ENCODE peak calls at places on chromosome X, in seven cellular contexts. W is NCI-H1436, M is head of caudate nucleus, L is GM06990, U is mammary epithelial cell, X is uterus, D is GM04504. G is an unnamed sample.

GRCh38 chrX:72572248-72573157 is at the start of gene HDAC8:
- DNase-seq in W (peak), M (peak), L (peak), U (peak), X (peak), D (peak), G (peak)

GRCh38 chrX:41332408-41332987 is 1.5 kb upstream of the DDX3X start:
- DNase-seq in W (no peak), M (no peak), L (no peak), U (no peak), X (peak), D (no peak), G (peak)

GRCh38 chrX:28158019-28158777 is 176.9 kb upstream of the DCAF8L1 start:
- DNase-seq in W (no peak), M (no peak), L (no peak), U (no peak), X (no peak), D (no peak), G (no peak)

GRCh38 chrX:115413246-115413878 is 123.8 kb downstream of the LUZP4 start:
- DNase-seq in W (no peak), M (no peak), L (no peak), U (no peak), X (no peak), D (no peak), G (no peak)

GRCh38 chrX:72003811-72004750 is 93.4 kb downstream of the NHSL2 start:
- DNase-seq in W (no peak), M (no peak), L (no peak), U (peak), X (no peak), D (peak), G (no peak)

GRCh38 chrX:63613531-63614028 is 171.4 kb downstream of the ARHGEF9 start:
- DNase-seq in W (no peak), M (no peak), L (no peak), U (no peak), X (no peak), D (no peak), G (no peak)

GRCh38 chrX:32041181-32041580 is 969.3 kb upstream of the FTHL17 start:
- DNase-seq in W (no peak), M (no peak), L (no peak), U (no peak), X (no peak), D (no peak), G (no peak)

GRCh38 chrX:119201570-119201969 is 34.5 kb upstream of the PGRMC1 start:
- DNase-seq in W (no peak), M (no peak), L (no peak), U (no peak), X (no peak), D (no peak), G (no peak)

GRCh38 chrX:9604111-9604907 is 139.5 kb downstream of the TBL1X start:
- DNase-seq in W (no peak), M (peak), L (no peak), U (no peak), X (peak), D (no peak), G (no peak)

GRCh38 chrX:103253608-103254007 is 1.3 kb downstream of the TCEAL8 start:
- DNase-seq in W (no peak), M (no peak), L (no peak), U (no peak), X (no peak), D (no peak), G (no peak)

GRCh38 chrX:107450823-107451509 is 1.5 kb downstream of the FRMPD3 start:
- DNase-seq in W (peak), M (no peak), L (peak), U (no peak), X (no peak), D (no peak), G (peak)

GRCh38 chrX:42143866-42144592 is 220.7 kb upstream of the CASK start:
- DNase-seq in W (no peak), M (no peak), L (no peak), U (no peak), X (no peak), D (no peak), G (no peak)

GRCh38 chrX:129790808-129791207 is 11.1 kb downstream of the SASH3 start:
- DNase-seq in W (no peak), M (no peak), L (no peak), U (no peak), X (no peak), D (no peak), G (no peak)

GRCh38 chrX:142251665-142252064 is 46.6 kb upstream of the MAGEC2 start:
- DNase-seq in W (no peak), M (no peak), L (no peak), U (peak), X (no peak), D (no peak), G (no peak)

GRCh38 chrX:134025986-134026731 is 40.8 kb upstream of the GPC3 start:
- DNase-seq in W (no peak), M (no peak), L (no peak), U (no peak), X (no peak), D (no peak), G (no peak)

GRCh38 chrX:43750248-43750676 is 94.2 kb downstream of the MAOA start:
- DNase-seq in W (peak), M (peak), L (peak), U (peak), X (peak), D (peak), G (peak)

GRCh38 chrX:103329991-103330390 is at the start of gene TCEAL7:
- DNase-seq in W (no peak), M (peak), L (no peak), U (no peak), X (peak), D (no peak), G (no peak)

GRCh38 chrX:39613997-39614679 is 483.6 kb downstream of the BCOR start:
- DNase-seq in W (no peak), M (no peak), L (peak), U (peak), X (no peak), D (no peak), G (peak)

GRCh38 chrX:150570512-150570911 is 2.1 kb downstream of the MTM1 start:
- DNase-seq in W (no peak), M (no peak), L (no peak), U (peak), X (no peak), D (no peak), G (no peak)

GRCh38 chrX:111615227-111615626 is 65.7 kb upstream of the ALG13 start:
- DNase-seq in W (no peak), M (no peak), L (no peak), U (peak), X (no peak), D (no peak), G (no peak)

GRCh38 chrX:24231169-24231568 is 81.6 kb downstream of the ZFX start:
- DNase-seq in W (no peak), M (peak), L (no peak), U (peak), X (peak), D (peak), G (peak)

GRCh38 chrX:102339312-102340298 is 92.6 kb downstream of the NXF2 start:
- DNase-seq in W (no peak), M (peak), L (no peak), U (no peak), X (no peak), D (no peak), G (no peak)

GRCh38 chrX:106168107-106168506 is at the start of gene PWWP3B:
- DNase-seq in W (no peak), M (no peak), L (no peak), U (peak), X (peak), D (no peak), G (no peak)

GRCh38 chrX:31179203-31179602 is 107.4 kb upstream of the FTHL17 start:
- DNase-seq in W (no peak), M (no peak), L (peak), U (no peak), X (no peak), D (no peak), G (no peak)

GRCh38 chrX:73916931-73917657 is 354.1 kb downstream of the CHIC1 start:
- DNase-seq in W (no peak), M (no peak), L (no peak), U (peak), X (no peak), D (peak), G (no peak)

GRCh38 chrX:96792047-96792446 is 91.7 kb upstream of the RPA4 start:
- DNase-seq in W (no peak), M (no peak), L (no peak), U (no peak), X (no peak), D (no peak), G (no peak)

GRCh38 chrX:39762266-39762841 is 335.4 kb downstream of the BCOR start:
- DNase-seq in W (no peak), M (no peak), L (no peak), U (peak), X (no peak), D (no peak), G (no peak)

GRCh38 chrX:30798810-30799209 is 90.2 kb downstream of the TAB3 start:
- DNase-seq in W (no peak), M (no peak), L (no peak), U (peak), X (no peak), D (no peak), G (no peak)

GRCh38 chrX:129721870-129722269 is 16.9 kb upstream of the XPNPEP2 start:
- DNase-seq in W (no peak), M (no peak), L (no peak), U (no peak), X (no peak), D (no peak), G (no peak)

GRCh38 chrX:103157511-103158316 is 57.2 kb upstream of the BEX4 start:
- DNase-seq in W (peak), M (peak), L (no peak), U (peak), X (no peak), D (no peak), G (peak)

GRCh38 chrX:100647095-100647494 is 3.1 kb downstream of the SRPX2 start:
- DNase-seq in W (no peak), M (no peak), L (no peak), U (no peak), X (no peak), D (no peak), G (no peak)

GRCh38 chrX:7709845-7710244 is 133.1 kb upstream of the VCX start:
- DNase-seq in W (no peak), M (no peak), L (no peak), U (no peak), X (no peak), D (no peak), G (no peak)